ENCODE peak calls at places on chromosomes 13 and 19, in seven cellular contexts. L is CD8-positive, alpha-beta T cell; X is gastrocnemius medialis; M is AG04449; U is OCI-LY7; Z is body of pancreas; N is ovary. I is an unnamed sample.

GRCh38 chr19:6551091-6551490 is 20.3 kb downstream of the TNFSF9 start:
- DNase-seq in Z (no peak), U (no peak), L (no peak), M (no peak), N (no peak), X (no peak), I (no peak)

GRCh38 chr13:110107568-110108347 is 199.2 kb downstream of the COL4A1 start:
- DNase-seq in L (no peak), N (no peak), Z (no peak), U (no peak), X (no peak), M (no peak), I (no peak)

GRCh38 chr19:15332311-15332996 is at the start of gene BRD4:
- DNase-seq in U (peak; percentile 82), M (no peak), L (peak; percentile 67), N (peak; percentile 81), Z (peak; percentile 71), X (peak; percentile 38), I (no peak)

GRCh38 chr19:52896431-52897148 is 845 bp downstream of the ZNF320 start:
- DNase-seq in M (no peak), U (peak; percentile 9), Z (peak; percentile 49), X (no peak), L (no peak), N (peak; percentile 51), I (no peak)

GRCh38 chr19:48614436-48615144 is at the start of gene FAM83E:
- DNase-seq in M (no peak), Z (peak; percentile 75), N (no peak), U (no peak), L (no peak), X (no peak), I (no peak)

GRCh38 chr13:99265823-99266426 is 7.7 kb upstream of the GPR18 start:
- DNase-seq in N (no peak), X (no peak), Z (no peak), M (no peak), L (no peak), U (peak; percentile 61), I (no peak)

GRCh38 chr19:12867120-12868099 is 13.8 kb downstream of the DNASE2 start:
- DNase-seq in X (no peak), L (peak; percentile 60), Z (peak; percentile 63), N (peak; percentile 81), U (peak; percentile 78), M (no peak), I (no peak)

GRCh38 chr13:45242070-45242469 is 41.2 kb upstream of the KCTD4 start:
- DNase-seq in Z (peak; percentile 51), U (no peak), N (no peak), X (no peak), L (no peak), M (no peak), I (no peak)

GRCh38 chr13:52010890-52011689 is at the start of gene ATP7B:
- DNase-seq in Z (no peak), U (peak; percentile 12), L (peak; percentile 3), N (no peak), M (no peak), X (no peak), I (no peak)

GRCh38 chr19:42538841-42539709 is 10.8 kb upstream of the CEACAM1 start:
- DNase-seq in U (no peak), N (no peak), Z (no peak), X (no peak), M (no peak), L (no peak), I (no peak)

GRCh38 chr19:49473868-49474544 is at the start of gene FLT3LG:
- DNase-seq in Z (peak; percentile 67), U (peak; percentile 87), X (peak; percentile 41), L (peak; percentile 83), N (peak; percentile 83), M (no peak), I (no peak)

GRCh38 chr13:91572944-91573535 is 174.6 kb downstream of the GPC5 start:
- DNase-seq in N (no peak), X (no peak), U (no peak), Z (no peak), L (no peak), M (no peak), I (no peak)

GRCh38 chr19:18020212-18021067 is 12.5 kb downstream of the ARRDC2 start:
- DNase-seq in L (no peak), X (peak; percentile 95), Z (peak; percentile 95), M (no peak), U (no peak), N (peak; percentile 59), I (no peak)

GRCh38 chr19:6848986-6849385 is 38.4 kb upstream of the ADGRE1 start:
- DNase-seq in X (no peak), Z (no peak), L (no peak), M (no peak), U (no peak), N (no peak), I (no peak)

DNA sequence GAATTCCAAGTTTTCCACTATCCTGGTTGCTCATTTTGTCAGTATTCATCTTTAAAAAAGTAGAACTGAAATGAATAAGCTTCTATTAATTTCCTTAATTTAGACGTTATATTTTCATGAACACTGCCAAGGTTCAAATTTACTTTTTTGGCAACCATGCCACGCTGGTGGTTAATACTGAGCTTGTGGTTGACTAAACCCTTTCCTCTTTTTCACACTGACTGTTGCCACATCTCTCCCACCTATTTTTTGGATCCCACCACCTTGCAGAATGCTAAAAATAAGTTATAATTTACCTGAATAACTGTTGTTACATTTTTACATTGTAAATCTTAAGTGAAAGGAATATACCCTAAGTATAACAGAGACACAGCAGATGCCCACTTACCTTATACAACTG is 45.0 kb downstream of the FLT3 start:
- DNase-seq in L (no peak), U (no peak), M (no peak), X (no peak), N (no peak), Z (no peak), I (no peak)
- TF ChIP-seq CTCF in L (no peak), U (no peak), M (no peak), X (no peak), N (no peak), Z (no peak), I (no peak)

GRCh38 chr19:4007836-4008539 is 452 bp downstream of the PIAS4 start:
- DNase-seq in X (no peak), Z (no peak), N (peak; percentile 53), U (peak; percentile 30), L (no peak), M (no peak), I (no peak)
- H3K4me3 ChIP-seq in X (peak overlapping the region; percentile 93), Z (peak overlapping the region; percentile 76), N (peak overlapping the region; percentile 91), U (peak overlapping the region; percentile 96), L (peak overlapping the region; percentile 69), M (peak overlapping the region; percentile 88), I (peak overlapping the region; percentile 82)

DNA sequence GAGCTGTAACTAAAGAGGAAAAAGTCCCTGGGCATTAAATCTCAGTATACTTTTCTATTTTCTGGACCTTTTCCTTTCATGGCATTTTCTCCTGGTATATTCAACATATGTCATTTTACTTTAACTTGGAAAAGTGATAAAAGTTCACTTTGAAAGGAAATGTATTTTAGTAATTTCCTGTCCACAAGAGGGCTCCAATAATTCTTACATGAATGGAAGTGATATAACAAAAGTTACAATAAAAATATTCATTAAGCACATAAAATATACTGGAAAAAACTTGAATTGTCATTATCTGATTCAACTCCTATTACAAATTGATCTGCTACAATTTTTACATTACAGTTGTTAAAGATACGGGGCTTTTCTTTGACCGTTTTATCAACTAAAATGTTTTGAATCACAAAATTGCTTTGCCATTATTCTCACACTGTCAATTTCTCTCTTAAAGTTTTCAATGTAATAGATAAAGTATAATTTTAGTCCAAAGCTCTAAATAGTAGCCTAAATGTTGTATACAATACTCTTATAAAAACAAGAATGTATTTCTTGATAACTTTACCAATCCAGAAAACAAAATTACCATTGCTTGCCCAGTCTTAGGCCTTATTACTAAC is 4.9 kb downstream of the UBL3 start:
- DNase-seq in U (peak; percentile 13), M (no peak), X (no peak), L (no peak), Z (no peak), N (no peak), I (no peak)
- TF ChIP-seq CTCF in U (peak; percentile 78), M (no peak), X (peak; percentile 39), L (peak; percentile 53), Z (peak; percentile 10), N (no peak), I (no peak)

GRCh38 chr19:40465025-40465780 is at the start of gene BLVRB:
- DNase-seq in Z (no peak), U (peak; percentile 40), X (no peak), L (no peak), M (peak; percentile 53), N (no peak), I (no peak)

GRCh38 chr19:40465781-40466218 is 255 bp upstream of the BLVRB start:
- DNase-seq in L (peak; percentile 99), Z (peak; percentile 100), U (peak; percentile 99), X (peak; percentile 99), N (peak; percentile 100), M (peak; percentile 93), I (peak; percentile 77)

GRCh38 chr19:40461669-40462221 is 3.8 kb downstream of the BLVRB start:
- DNase-seq in L (no peak), Z (no peak), N (no peak), U (peak; percentile 91), M (no peak), X (no peak), I (no peak)

GRCh38 chr19:40466219-40467006 is at the start of gene SPTBN4:
- DNase-seq in M (no peak), L (peak; percentile 42), Z (peak; percentile 32), N (peak; percentile 68), X (no peak), U (no peak), I (no peak)

GRCh38 chr19:40464059-40465024 is 1.2 kb downstream of the BLVRB start:
- DNase-seq in M (peak; percentile 47), Z (peak; percentile 90), N (peak; percentile 86), U (peak; percentile 73), X (no peak), L (peak; percentile 61), I (peak; percentile 56)
- H3K4me3 ChIP-seq in M (peak overlapping the region; percentile 81), Z (no peak overlapping the region), N (peak overlapping the region; percentile 70), U (peak overlapping the region; percentile 78), X (peak overlapping the region; percentile 90), L (no peak overlapping the region), I (peak overlapping the region; percentile 64)